ENCODE peak calls at places on chromosome 2, in seven cellular contexts. One of them, this sample, is unnamed.
A peak's percentile ranks its signal among the peaks of the same experiment; 100 is the strongest.

GRCh38 chr2:218860950-218861381 is 1.4 kb downstream of the WNT6 start:
- DNase-seq in IMR-90: peak; percentile 37
- DNase-seq in AG04449: no peak
- DNase-seq in sciatic nerve: peak; percentile 83
- DNase-seq in lung: no peak
- DNase-seq in NCI-H226: peak; percentile 96
- DNase-seq in NCI-H1930: peak; percentile 60
- DNase-seq in this sample: no peak

GRCh38 chr2:86556508-86556907 is 6.7 kb downstream of the CHMP3 start:
- DNase-seq in IMR-90: no peak
- DNase-seq in AG04449: no peak
- DNase-seq in sciatic nerve: no peak
- DNase-seq in lung: no peak
- DNase-seq in NCI-H226: no peak
- DNase-seq in NCI-H1930: peak; percentile 16
- DNase-seq in this sample: no peak

GRCh38 chr2:16031055-16031847 is 90.9 kb downstream of the MYCN start:
- DNase-seq in IMR-90: no peak
- DNase-seq in AG04449: no peak
- DNase-seq in sciatic nerve: no peak
- DNase-seq in lung: no peak
- DNase-seq in NCI-H226: no peak
- DNase-seq in NCI-H1930: no peak
- DNase-seq in this sample: no peak

GRCh38 chr2:26049641-26050040 is 15.8 kb downstream of the RAB10 start:
- DNase-seq in IMR-90: no peak
- DNase-seq in AG04449: no peak
- DNase-seq in sciatic nerve: no peak
- DNase-seq in lung: no peak
- DNase-seq in NCI-H226: no peak
- DNase-seq in NCI-H1930: no peak
- DNase-seq in this sample: peak; percentile 31

GRCh38 chr2:215728504-215729065 is 284.8 kb downstream of the MREG start:
- DNase-seq in IMR-90: peak; percentile 95
- DNase-seq in AG04449: peak; percentile 90
- DNase-seq in sciatic nerve: no peak
- DNase-seq in lung: peak; percentile 49
- DNase-seq in NCI-H226: peak; percentile 62
- DNase-seq in NCI-H1930: no peak
- DNase-seq in this sample: peak; percentile 51

GRCh38 chr2:195672674-195673073 is 15.6 kb downstream of the SLC39A10 start:
- DNase-seq in IMR-90: no peak
- DNase-seq in AG04449: no peak
- DNase-seq in sciatic nerve: no peak
- DNase-seq in lung: no peak
- DNase-seq in NCI-H226: no peak
- DNase-seq in NCI-H1930: no peak
- DNase-seq in this sample: peak; percentile 55

GRCh38 chr2:48131503-48132293 is 225.4 kb upstream of the FBXO11 start:
- DNase-seq in IMR-90: peak; percentile 53
- DNase-seq in AG04449: no peak
- DNase-seq in sciatic nerve: no peak
- DNase-seq in lung: no peak
- DNase-seq in NCI-H226: no peak
- DNase-seq in NCI-H1930: no peak
- DNase-seq in this sample: no peak

GRCh38 chr2:113081458-113082210 is 13.9 kb downstream of the IL1F10 start:
- DNase-seq in IMR-90: no peak
- DNase-seq in AG04449: no peak
- DNase-seq in sciatic nerve: no peak
- DNase-seq in lung: no peak
- DNase-seq in NCI-H226: no peak
- DNase-seq in NCI-H1930: no peak
- DNase-seq in this sample: no peak

GRCh38 chr2:10036095-10036879 is 7.1 kb upstream of the KLF11 start:
- DNase-seq in IMR-90: peak; percentile 63
- DNase-seq in AG04449: peak; percentile 31
- DNase-seq in sciatic nerve: peak; percentile 80
- DNase-seq in lung: peak; percentile 50
- DNase-seq in NCI-H226: peak; percentile 87
- DNase-seq in NCI-H1930: no peak
- DNase-seq in this sample: peak; percentile 51

GRCh38 chr2:190418717-190419116 is 10.6 kb downstream of the MFSD6 start:
- DNase-seq in IMR-90: no peak
- DNase-seq in AG04449: no peak
- DNase-seq in sciatic nerve: no peak
- DNase-seq in lung: no peak
- DNase-seq in NCI-H226: no peak
- DNase-seq in NCI-H1930: no peak
- DNase-seq in this sample: no peak

GRCh38 chr2:10256525-10257031 is 46.1 kb upstream of the HPCAL1 start:
- DNase-seq in IMR-90: no peak
- DNase-seq in AG04449: no peak
- DNase-seq in sciatic nerve: peak; percentile 44
- DNase-seq in lung: no peak
- DNase-seq in NCI-H226: no peak
- DNase-seq in NCI-H1930: no peak
- DNase-seq in this sample: no peak

This sample was measured in Karpas-422.